ENCODE peak calls at places on chromosome 11, in nine cellular contexts. Q, L, W, D, T, I, S, P and O are unnamed samples.

GRCh38 chr11:32416301-32416700 is 19.0 kb downstream of the WT1 start:
- DNase-seq in Q (no peak), W (no peak), D (no peak), P (no peak), L (no peak), S (no peak), T (no peak), I (no peak), O (no peak)

GRCh38 chr11:116984589-116984988 is 113.6 kb downstream of the SIK3 start:
- DNase-seq in T (no peak), S (no peak), P (no peak), I (no peak), W (no peak), Q (no peak), D (no peak), L (peak; percentile 88), O (no peak)

GRCh38 chr11:128772814-128773213 is 78.9 kb downstream of the FLI1 start:
- DNase-seq in Q (no peak), D (no peak), P (no peak), W (no peak), S (peak; percentile 49), I (peak; percentile 67), L (no peak), T (no peak), O (peak; percentile 78)

GRCh38 chr11:134040386-134041297 is 28.2 kb upstream of the JAM3 start:
- DNase-seq in I (no peak), T (no peak), P (no peak), S (no peak), W (no peak), D (no peak), L (no peak), Q (no peak), O (peak; percentile 39)

GRCh38 chr11:132674161-132674560 is 858.1 kb downstream of the OPCML start:
- DNase-seq in T (no peak), Q (no peak), P (no peak), I (no peak), D (no peak), S (no peak), W (no peak), L (no peak), O (no peak)

GRCh38 chr11:47503227-47503626 is 49.7 kb downstream of the CELF1 start:
- DNase-seq in Q (no peak), D (no peak), I (no peak), S (no peak), T (no peak), P (no peak), L (no peak), W (no peak), O (no peak)

GRCh38 chr11:116703421-116703820 is 69.4 kb downstream of the BUD13 start:
- DNase-seq in P (no peak), D (peak; percentile 63), W (no peak), Q (peak; percentile 41), S (no peak), I (no peak), L (no peak), T (no peak), O (peak; percentile 28)

GRCh38 chr11:69493931-69494821 is 12.7 kb downstream of the LINC01488 start:
- DNase-seq in I (peak; percentile 39), Q (no peak), T (no peak), L (no peak), D (no peak), P (no peak), W (no peak), S (no peak), O (peak; percentile 60)

GRCh38 chr11:128691802-128692749 is 1.8 kb upstream of the FLI1 start:
- DNase-seq in T (no peak), W (no peak), I (no peak), P (no peak), D (no peak), Q (no peak), L (no peak), S (no peak), O (no peak)

GRCh38 chr11:69249641-69250502 is 44.1 kb upstream of the MYEOV start:
- DNase-seq in D (no peak), I (no peak), W (no peak), S (no peak), P (no peak), T (peak; percentile 5), L (no peak), Q (no peak), O (peak; percentile 67)

GRCh38 chr11:119378851-119379465 is 2.5 kb downstream of the USP2 start:
- DNase-seq in Q (no peak), P (no peak), W (no peak), T (no peak), L (no peak), D (no peak), I (no peak), S (no peak), O (no peak)

DNA sequence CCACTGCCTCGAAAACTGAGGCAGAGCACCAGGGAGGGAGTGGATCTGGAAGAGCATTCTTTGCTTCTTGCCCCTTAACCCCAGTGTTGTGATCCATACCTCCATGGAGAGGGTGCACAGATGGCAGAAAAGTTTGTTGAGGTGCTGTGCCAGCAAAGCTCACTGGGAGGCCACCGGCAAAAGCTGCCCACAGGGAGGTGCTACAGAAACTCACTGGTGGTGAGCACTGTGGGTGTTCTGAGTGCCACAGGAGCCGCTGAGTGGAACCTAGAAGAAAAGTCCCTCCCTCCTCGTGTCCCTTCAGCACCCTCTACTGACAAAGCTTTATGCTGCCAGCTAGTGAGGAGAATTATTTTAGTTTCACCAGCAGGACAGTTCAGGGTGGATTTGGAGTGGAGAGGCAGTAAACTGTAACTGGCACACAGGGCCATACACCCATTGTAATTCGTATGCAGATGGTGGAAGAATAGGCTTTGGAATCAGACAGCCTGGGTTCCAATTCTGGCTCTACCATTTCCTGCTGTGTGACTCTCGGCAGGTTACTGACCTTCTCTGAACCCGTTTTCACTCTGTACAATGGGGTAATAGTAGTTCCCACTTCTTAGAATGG is 84.6 kb downstream of the SWAP70 start:
- DNase-seq in I (peak; percentile 66), L (peak; percentile 68), Q (peak; percentile 29), D (no peak), T (peak; percentile 78), W (peak; percentile 66), S (peak; percentile 55), P (no peak), O (peak; percentile 72)
- H3K27ac ChIP-seq in I (no peak overlapping the region), L (peak overlapping the region; percentile 18), Q (peak overlapping the region; percentile 13), D (no peak overlapping the region), T (peak overlapping the region; percentile 6), W (no peak overlapping the region), S (no peak overlapping the region), P (peak overlapping the region; percentile 46), O (no peak overlapping the region)

DNA sequence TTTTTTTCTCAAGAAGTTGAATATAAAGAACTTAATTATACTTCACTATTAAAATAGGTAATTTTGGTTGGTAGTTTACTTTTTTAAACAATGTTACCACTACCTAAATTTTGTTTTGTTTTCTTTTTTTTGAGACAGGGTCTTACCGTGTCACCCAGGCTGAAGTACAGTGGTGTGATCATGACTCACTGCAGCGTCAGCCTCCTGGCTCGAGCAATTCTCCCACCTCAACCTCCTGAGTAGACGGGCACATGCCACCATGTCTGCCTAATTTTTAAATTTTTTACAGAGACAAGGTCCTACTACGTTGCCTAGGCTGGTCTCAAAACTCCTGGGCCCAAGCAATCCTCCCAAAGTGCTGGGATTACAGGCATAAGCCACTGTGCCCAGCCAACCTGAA is 17.6 kb downstream of the SPCS2 start:
- DNase-seq in L (peak; percentile 40), Q (no peak), T (no peak), W (no peak), I (no peak), D (no peak), P (no peak), S (no peak), O (no peak)
- H3K27ac ChIP-seq in L (no peak overlapping the region), Q (no peak overlapping the region), T (no peak overlapping the region), W (no peak overlapping the region), I (no peak overlapping the region), D (no peak overlapping the region), P (no peak overlapping the region), S (no peak overlapping the region), O (no peak overlapping the region)

GRCh38 chr11:23006730-23007129 is 146.5 kb upstream of the CCDC179 start:
- DNase-seq in T (no peak), S (no peak), I (no peak), W (no peak), D (no peak), Q (no peak), P (no peak), L (no peak), O (no peak)
- H3K27ac ChIP-seq in T (no peak overlapping the region), S (no peak overlapping the region), I (no peak overlapping the region), W (no peak overlapping the region), D (no peak overlapping the region), Q (no peak overlapping the region), P (no peak overlapping the region), L (no peak overlapping the region), O (no peak overlapping the region)

GRCh38 chr11:12772324-12772723 is 98.1 kb downstream of the TEAD1 start:
- DNase-seq in Q (no peak), I (no peak), T (no peak), L (no peak), W (no peak), D (no peak), S (no peak), P (no peak), O (no peak)
- H3K27ac ChIP-seq in Q (no peak overlapping the region), I (no peak overlapping the region), T (no peak overlapping the region), L (no peak overlapping the region), W (no peak overlapping the region), D (no peak overlapping the region), S (no peak overlapping the region), P (no peak overlapping the region), O (no peak overlapping the region)